ENCODE peak calls at places on chromosomes 6 and 20, in nine cellular contexts. H is SK-N-SH; A is prostate gland; T is astrocyte; S is H9; X is tibial nerve; L is naive thymus-derived CD4-positive, alpha-beta T cell; W is stomach; B is GM23338. E is an unnamed sample.

GRCh38 chr20:2446845-2447244 is 23.7 kb downstream of the SNRPB start:
- DNase-seq in H (no peak), A (no peak), T (no peak), S (peak; percentile 59), X (no peak), L (no peak), W (no peak), B (peak; percentile 75), E (no peak)

GRCh38 chr6:18707714-18708439 is 320.7 kb downstream of the RNF144B start:
- DNase-seq in H (no peak), A (no peak), T (no peak), S (no peak), X (no peak), L (no peak), W (no peak), B (no peak), E (no peak)

GRCh38 chr6:114260810-114261209 is 82.0 kb downstream of the HS3ST5 start:
- DNase-seq in H (no peak), A (no peak), T (no peak), S (no peak), X (no peak), L (no peak), W (no peak), B (no peak), E (no peak)

GRCh38 chr20:47736570-47737152 is 48.6 kb downstream of the SULF2 start:
- DNase-seq in H (no peak), A (no peak), T (no peak), S (no peak), X (no peak), L (no peak), W (no peak), B (no peak), E (no peak)

GRCh38 chr6:71887006-71887743 is 825 bp downstream of the RIMS1 start:
- DNase-seq in H (peak; percentile 56), A (no peak), T (no peak), S (peak; percentile 44), X (no peak), L (no peak), W (no peak), B (peak; percentile 47), E (no peak)

GRCh38 chr6:37994238-37994637 is 174.7 kb downstream of the ZFAND3 start:
- DNase-seq in H (no peak), A (no peak), T (peak; percentile 61), S (no peak), X (no peak), L (no peak), W (no peak), B (peak; percentile 8), E (no peak)

GRCh38 chr6:104704191-104704590 is 155.5 kb downstream of the HACE1 start:
- DNase-seq in H (no peak), A (no peak), T (peak; percentile 10), S (no peak), X (no peak), L (no peak), W (no peak), B (no peak), E (no peak)

GRCh38 chr20:46979603-46980241 is 85.1 kb downstream of the EYA2 start:
- DNase-seq in H (no peak), A (no peak), T (no peak), S (no peak), X (no peak), L (no peak), W (no peak), B (no peak), E (no peak)

GRCh38 chr20:62727584-62728027 is 19.0 kb downstream of the NTSR1 start:
- DNase-seq in H (no peak), A (no peak), T (no peak), S (no peak), X (no peak), L (no peak), W (no peak), B (no peak), E (no peak)
- H3K4me1 ChIP-seq in H (no peaks in the 10 kb centered on the region), A (no peaks in the 10 kb centered on the region), T (peaks cover 4% of the 10 kb centered on the region), S (no peaks in the 10 kb centered on the region), X (no peaks in the 10 kb centered on the region), L (peaks cover 7% of the 10 kb centered on the region), W (no peaks in the 10 kb centered on the region), B (no peaks in the 10 kb centered on the region), E (no peaks in the 10 kb centered on the region)

DNA sequence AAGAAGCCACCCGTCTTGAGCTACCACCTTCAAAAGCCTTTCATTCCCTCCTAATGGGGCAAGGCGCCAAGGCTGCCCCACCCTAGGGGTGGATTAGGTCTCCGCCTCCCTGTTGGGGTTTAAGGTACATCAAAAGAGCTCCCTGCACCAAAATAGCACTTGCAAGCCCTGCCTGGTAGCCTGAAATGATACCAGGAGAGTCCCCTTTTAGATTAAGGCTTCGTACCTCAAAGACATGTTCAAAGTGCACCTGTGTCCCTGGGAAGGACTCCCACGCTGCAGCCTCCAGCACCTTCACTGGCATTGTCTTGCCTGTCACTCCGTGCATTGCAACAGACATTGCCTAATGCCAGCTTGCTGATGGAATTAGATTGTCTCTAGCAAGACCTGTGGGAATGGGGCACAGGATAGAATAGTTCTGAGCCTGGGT is 15.7 kb upstream of the CDKN1A start:
- DNase-seq in H (no peak), A (peak; percentile 36), T (no peak), S (no peak), X (no peak), L (no peak), W (peak; percentile 52), B (no peak), E (no peak)
- H3K4me1 ChIP-seq in H (peaks cover 26% of the 10 kb centered on the region), A (no peaks in the 10 kb centered on the region), T (peaks cover 24% of the 10 kb centered on the region), S (peaks cover 7% of the 10 kb centered on the region), X (peaks cover 18% of the 10 kb centered on the region), L (peaks cover 17% of the 10 kb centered on the region), W (peaks cover 29% of the 10 kb centered on the region), B (peaks cover 21% of the 10 kb centered on the region), E (peaks cover 24% of the 10 kb centered on the region)

GRCh38 chr6:134217110-134217509 is 100.8 kb downstream of the SGK1 start:
- DNase-seq in H (no peak), A (no peak), T (peak; percentile 42), S (no peak), X (no peak), L (no peak), W (no peak), B (no peak), E (no peak)

GRCh38 chr6:134216304-134217029 is 101.4 kb downstream of the SGK1 start:
- DNase-seq in H (no peak), A (no peak), T (no peak), S (no peak), X (no peak), L (no peak), W (no peak), B (no peak), E (no peak)

GRCh38 chr6:134217516-134218140 is 100.3 kb downstream of the SGK1 start:
- DNase-seq in H (no peak), A (no peak), T (peak; percentile 10), S (no peak), X (no peak), L (no peak), W (no peak), B (no peak), E (no peak)

GRCh38 chr6:134223761-134224445 is 94.0 kb downstream of the SGK1 start:
- DNase-seq in H (no peak), A (no peak), T (peak; percentile 44), S (no peak), X (no peak), L (no peak), W (no peak), B (no peak), E (no peak)

DNA sequence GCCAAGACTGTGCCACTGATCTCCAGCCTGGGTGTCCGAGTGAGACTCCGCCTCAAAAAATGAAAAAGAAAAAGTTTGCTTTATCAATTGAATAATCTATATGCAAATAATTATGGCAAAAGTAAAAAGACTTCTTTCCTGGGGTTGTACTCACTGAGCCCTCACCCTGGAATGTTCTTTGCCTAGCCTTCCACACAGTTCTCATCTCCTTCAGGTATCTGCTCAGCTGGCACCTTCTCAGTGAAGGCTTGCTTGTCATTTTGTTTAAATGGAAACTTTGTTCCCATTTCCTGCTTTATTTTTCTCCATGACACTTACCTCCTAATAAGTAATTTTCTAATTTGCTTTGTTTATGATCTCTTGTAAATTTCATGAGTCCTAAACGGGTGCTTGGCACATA is 96.7 kb downstream of the SGK1 start:
- DNase-seq in H (no peak), A (no peak), T (no peak), S (no peak), X (no peak), L (no peak), W (no peak), B (no peak), E (no peak)
- H3K4me1 ChIP-seq in H (no peaks in the 10 kb centered on the region), A (no peaks in the 10 kb centered on the region), T (peaks cover 9% of the 10 kb centered on the region), S (no peaks in the 10 kb centered on the region), X (no peaks in the 10 kb centered on the region), L (no peaks in the 10 kb centered on the region), W (no peaks in the 10 kb centered on the region), B (no peaks in the 10 kb centered on the region), E (no peaks in the 10 kb centered on the region)

GRCh38 chr20:34018166-34018565 is 24.5 kb downstream of the RALY start:
- DNase-seq in H (no peak), A (no peak), T (no peak), S (no peak), X (no peak), L (no peak), W (no peak), B (no peak), E (no peak)

GRCh38 chr20:34014878-34015277 is 21.2 kb downstream of the RALY start:
- DNase-seq in H (no peak), A (no peak), T (no peak), S (no peak), X (no peak), L (no peak), W (no peak), B (no peak), E (no peak)

GRCh38 chr20:34017610-34018009 is 23.9 kb downstream of the RALY start:
- DNase-seq in H (no peak), A (no peak), T (peak; percentile 97), S (no peak), X (no peak), L (no peak), W (no peak), B (no peak), E (no peak)

GRCh38 chr20:34015401-34016335 is 22.0 kb downstream of the RALY start:
- DNase-seq in H (no peak), A (no peak), T (no peak), S (no peak), X (no peak), L (no peak), W (no peak), B (no peak), E (no peak)

GRCh38 chr20:34016736-34017135 is 23.0 kb downstream of the RALY start:
- DNase-seq in H (no peak), A (no peak), T (no peak), S (no peak), X (no peak), L (no peak), W (no peak), B (no peak), E (no peak)
- H3K4me1 ChIP-seq in H (peaks cover 44% of the 10 kb centered on the region), A (no peaks in the 10 kb centered on the region), T (peaks cover 16% of the 10 kb centered on the region), S (peaks cover 7% of the 10 kb centered on the region), X (peaks cover 29% of the 10 kb centered on the region), L (peaks cover 61% of the 10 kb centered on the region), W (peaks cover 26% of the 10 kb centered on the region), B (peaks cover 62% of the 10 kb centered on the region), E (no peaks in the 10 kb centered on the region)

DNA sequence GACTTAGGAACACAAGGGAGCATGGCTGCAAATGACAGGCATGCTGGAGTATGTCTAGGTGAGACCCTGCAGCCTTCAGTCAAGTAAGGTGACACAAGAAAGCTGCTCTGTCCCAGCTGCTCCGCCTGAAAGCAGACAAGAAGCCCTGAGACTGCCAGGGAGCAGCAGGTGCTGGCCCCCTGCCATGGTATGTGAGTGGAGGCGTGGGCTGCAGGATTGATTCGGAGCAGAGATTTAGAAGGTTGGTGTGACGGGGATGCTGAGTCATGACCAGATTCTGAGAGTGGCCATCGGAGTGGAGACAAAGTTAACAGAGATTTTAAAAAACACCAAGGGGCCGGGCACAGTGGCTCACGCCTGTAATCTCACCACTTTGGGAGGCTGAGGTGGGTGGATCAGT is 17.8 kb downstream of the LRP11 start:
- DNase-seq in H (no peak), A (peak; percentile 39), T (peak; percentile 93), S (no peak), X (no peak), L (no peak), W (peak; percentile 48), B (no peak), E (no peak)
- H3K4me1 ChIP-seq in H (peaks cover 45% of the 10 kb centered on the region), A (peaks cover 6% of the 10 kb centered on the region), T (peaks cover 36% of the 10 kb centered on the region), S (no peaks in the 10 kb centered on the region), X (no peaks in the 10 kb centered on the region), L (no peaks in the 10 kb centered on the region), W (peaks cover 18% of the 10 kb centered on the region), B (no peaks in the 10 kb centered on the region), E (no peaks in the 10 kb centered on the region)

E was measured in Peyer's patch.